ENCODE peak calls at places on chromosomes 13 and 19, in eight cellular contexts. One of them, this sample, is unnamed.

GRCh38 chr13:94968040-94968756 is 255.9 kb upstream of the SOX21 start:
- DNase-seq in activated CD4-positive, alpha-beta T cell treated with anti-CD3 and anti-CD28 coated beads, Interleukin-2, amount 50 U/mL, for 1 hour: no peak
- DNase-seq in psoas muscle: no peak
- DNase-seq in amniotic epithelial cell: no peak
- DNase-seq in frontal cortex: peak; percentile 36
- DNase-seq in T-cell: no peak
- DNase-seq in stimulated activated CD8-positive, alpha-beta memory T cell treated with anti-CD3 and anti-CD28 coated beads, Interleukin-2, amount 100 ng/mL, for 1 hour: no peak
- DNase-seq in iPS-NIHi11: peak; percentile 68
- DNase-seq in this sample: no peak

GRCh38 chr19:22625266-22626035 is 8.7 kb upstream of the ZNF492 start:
- DNase-seq in activated CD4-positive, alpha-beta T cell treated with anti-CD3 and anti-CD28 coated beads, Interleukin-2, amount 50 U/mL, for 1 hour: no peak
- DNase-seq in psoas muscle: no peak
- DNase-seq in amniotic epithelial cell: no peak
- DNase-seq in frontal cortex: no peak
- DNase-seq in T-cell: no peak
- DNase-seq in stimulated activated CD8-positive, alpha-beta memory T cell treated with anti-CD3 and anti-CD28 coated beads, Interleukin-2, amount 100 ng/mL, for 1 hour: no peak
- DNase-seq in iPS-NIHi11: no peak
- DNase-seq in this sample: peak; percentile 34

GRCh38 chr19:35114656-35115537 is 726 bp upstream of the FXYD3 start:
- DNase-seq in activated CD4-positive, alpha-beta T cell treated with anti-CD3 and anti-CD28 coated beads, Interleukin-2, amount 50 U/mL, for 1 hour: peak; percentile 68
- DNase-seq in psoas muscle: peak; percentile 67
- DNase-seq in amniotic epithelial cell: peak; percentile 32
- DNase-seq in frontal cortex: peak; percentile 81
- DNase-seq in T-cell: peak; percentile 67
- DNase-seq in stimulated activated CD8-positive, alpha-beta memory T cell treated with anti-CD3 and anti-CD28 coated beads, Interleukin-2, amount 100 ng/mL, for 1 hour: peak; percentile 51
- DNase-seq in iPS-NIHi11: peak; percentile 92
- DNase-seq in this sample: no peak

GRCh38 chr19:940591-941291 is 14.9 kb downstream of the ARID3A start:
- DNase-seq in activated CD4-positive, alpha-beta T cell treated with anti-CD3 and anti-CD28 coated beads, Interleukin-2, amount 50 U/mL, for 1 hour: peak; percentile 68
- DNase-seq in psoas muscle: peak; percentile 75
- DNase-seq in amniotic epithelial cell: no peak
- DNase-seq in frontal cortex: peak; percentile 84
- DNase-seq in T-cell: peak; percentile 58
- DNase-seq in stimulated activated CD8-positive, alpha-beta memory T cell treated with anti-CD3 and anti-CD28 coated beads, Interleukin-2, amount 100 ng/mL, for 1 hour: peak; percentile 49
- DNase-seq in iPS-NIHi11: no peak
- DNase-seq in this sample: peak; percentile 65

GRCh38 chr19:21496876-21497275 is 8.5 kb upstream of the ZNF429 start:
- DNase-seq in activated CD4-positive, alpha-beta T cell treated with anti-CD3 and anti-CD28 coated beads, Interleukin-2, amount 50 U/mL, for 1 hour: no peak
- DNase-seq in psoas muscle: no peak
- DNase-seq in amniotic epithelial cell: no peak
- DNase-seq in frontal cortex: no peak
- DNase-seq in T-cell: no peak
- DNase-seq in stimulated activated CD8-positive, alpha-beta memory T cell treated with anti-CD3 and anti-CD28 coated beads, Interleukin-2, amount 100 ng/mL, for 1 hour: no peak
- DNase-seq in iPS-NIHi11: no peak
- DNase-seq in this sample: no peak

GRCh38 chr19:48501446-48501960 is 10.1 kb downstream of the LMTK3 start:
- DNase-seq in activated CD4-positive, alpha-beta T cell treated with anti-CD3 and anti-CD28 coated beads, Interleukin-2, amount 50 U/mL, for 1 hour: peak; percentile 56
- DNase-seq in psoas muscle: no peak
- DNase-seq in amniotic epithelial cell: no peak
- DNase-seq in frontal cortex: no peak
- DNase-seq in T-cell: peak; percentile 55
- DNase-seq in stimulated activated CD8-positive, alpha-beta memory T cell treated with anti-CD3 and anti-CD28 coated beads, Interleukin-2, amount 100 ng/mL, for 1 hour: no peak
- DNase-seq in iPS-NIHi11: peak; percentile 80
- DNase-seq in this sample: no peak

GRCh38 chr19:18616023-18616422 is 3.4 kb downstream of the TMEM59L start:
- DNase-seq in activated CD4-positive, alpha-beta T cell treated with anti-CD3 and anti-CD28 coated beads, Interleukin-2, amount 50 U/mL, for 1 hour: no peak
- DNase-seq in psoas muscle: no peak
- DNase-seq in amniotic epithelial cell: no peak
- DNase-seq in frontal cortex: no peak
- DNase-seq in T-cell: no peak
- DNase-seq in stimulated activated CD8-positive, alpha-beta memory T cell treated with anti-CD3 and anti-CD28 coated beads, Interleukin-2, amount 100 ng/mL, for 1 hour: no peak
- DNase-seq in iPS-NIHi11: no peak
- DNase-seq in this sample: no peak

GRCh38 chr19:16750081-16750480 is 30.4 kb downstream of the NWD1 start:
- DNase-seq in activated CD4-positive, alpha-beta T cell treated with anti-CD3 and anti-CD28 coated beads, Interleukin-2, amount 50 U/mL, for 1 hour: no peak
- DNase-seq in psoas muscle: no peak
- DNase-seq in amniotic epithelial cell: no peak
- DNase-seq in frontal cortex: no peak
- DNase-seq in T-cell: no peak
- DNase-seq in stimulated activated CD8-positive, alpha-beta memory T cell treated with anti-CD3 and anti-CD28 coated beads, Interleukin-2, amount 100 ng/mL, for 1 hour: no peak
- DNase-seq in iPS-NIHi11: no peak
- DNase-seq in this sample: no peak

GRCh38 chr13:50915562-50915961 is 6.0 kb downstream of the RNASEH2B start:
- DNase-seq in activated CD4-positive, alpha-beta T cell treated with anti-CD3 and anti-CD28 coated beads, Interleukin-2, amount 50 U/mL, for 1 hour: no peak
- DNase-seq in psoas muscle: no peak
- DNase-seq in amniotic epithelial cell: no peak
- DNase-seq in frontal cortex: no peak
- DNase-seq in T-cell: no peak
- DNase-seq in stimulated activated CD8-positive, alpha-beta memory T cell treated with anti-CD3 and anti-CD28 coated beads, Interleukin-2, amount 100 ng/mL, for 1 hour: no peak
- DNase-seq in iPS-NIHi11: no peak
- DNase-seq in this sample: no peak